ENCODE peak calls at places on chromosome X, in ten cellular contexts. S is HCT116, Z is esophagus squamous epithelium, P is A549, O is right lobe of liver, N is GM20000, M is GM12865, L is GM13977, B is cardiac muscle cell, H is astrocyte of the spinal cord. X is an unnamed sample.

GRCh38 chrX:34848281-34848680 is 94.3 kb upstream of the FAM47B start:
- DNase-seq in L (no peak), M (no peak), S (no peak), P (no peak), O (no peak), Z (no peak), B (no peak), N (no peak), H (peak), X (no peak)

GRCh38 chrX:122434942-122435341 is 749.1 kb upstream of the GRIA3 start:
- DNase-seq in L (no peak), H (no peak), P (no peak), B (no peak), Z (no peak), M (no peak), O (no peak), S (no peak), N (no peak), X (no peak)

GRCh38 chrX:10173331-10173900 is 16.6 kb downstream of the CLCN4 start:
- DNase-seq in Z (no peak), S (no peak), H (peak), B (peak), P (no peak), O (peak), L (no peak), M (no peak), N (no peak), X (no peak)

GRCh38 chrX:125132274-125132673 is 187.4 kb upstream of the TEX13C start:
- DNase-seq in N (no peak), O (no peak), S (no peak), H (no peak), Z (no peak), M (peak), P (peak), B (no peak), L (peak), X (peak)

GRCh38 chrX:136551410-136551809 is 19.4 kb downstream of the VGLL1 start:
- DNase-seq in B (no peak), H (no peak), P (no peak), O (no peak), N (no peak), S (no peak), Z (no peak), L (no peak), M (no peak), X (no peak)

GRCh38 chrX:9905288-9905687 is 61.9 kb upstream of the CLDN34 start:
- DNase-seq in P (no peak), B (no peak), H (peak), M (no peak), S (no peak), Z (no peak), N (no peak), O (no peak), L (no peak), X (no peak)

GRCh38 chrX:12471061-12471460 is 320.2 kb upstream of the PRPS2 start:
- DNase-seq in H (no peak), B (no peak), M (no peak), N (no peak), P (no peak), S (no peak), Z (no peak), L (no peak), O (no peak), X (no peak)

GRCh38 chrX:103846395-103846794 is 14.3 kb upstream of the RAB9B start:
- DNase-seq in O (no peak), Z (no peak), B (no peak), H (no peak), L (no peak), M (no peak), N (no peak), S (no peak), P (no peak), X (no peak)

GRCh38 chrX:115972717-115973116 is 197.8 kb upstream of the AGTR2 start:
- DNase-seq in P (no peak), L (no peak), H (no peak), B (peak), Z (no peak), M (no peak), O (no peak), N (no peak), S (no peak), X (no peak)

GRCh38 chrX:8879750-8880149 is 78.6 kb upstream of the FAM9A start:
- DNase-seq in P (peak), M (peak), L (peak), S (no peak), N (no peak), O (no peak), B (no peak), H (no peak), Z (no peak), X (peak)
- TF ChIP-seq CTCF in P (peak), M (peak), L (peak), S (peak), N (peak), O (peak), B (peak), H (peak), Z (peak), X (peak)

GRCh38 chrX:81414630-81415029 is 212.7 kb downstream of the SH3BGRL start:
- DNase-seq in M (no peak), Z (no peak), B (no peak), P (no peak), L (no peak), H (peak), O (no peak), S (no peak), N (no peak), X (no peak)
- TF ChIP-seq CTCF in M (no peak), Z (no peak), B (no peak), P (peak), L (no peak), H (no peak), O (peak), S (no peak), N (no peak), X (peak)

GRCh38 chrX:149903889-149904748 is 23.1 kb downstream of the MAGEA8 start:
- DNase-seq in L (no peak), Z (no peak), M (peak), N (no peak), O (no peak), H (peak), P (peak), S (no peak), B (no peak), X (no peak)
- TF ChIP-seq CTCF in L (no peak), Z (no peak), M (no peak), N (no peak), O (peak), H (peak), P (no peak), S (peak), B (peak), X (no peak)

GRCh38 chrX:21837056-21837455 is 2.4 kb upstream of the MBTPS2 start:
- DNase-seq in O (no peak), M (no peak), S (no peak), Z (no peak), N (no peak), B (no peak), L (no peak), P (no peak), H (no peak), X (no peak)

GRCh38 chrX:21840199-21840557 is 761 bp downstream of the MBTPS2 start:
- DNase-seq in N (no peak), Z (no peak), H (peak), B (no peak), O (no peak), M (peak), P (no peak), S (no peak), L (no peak), X (peak)

GRCh38 chrX:21843179-21843578 is 3.8 kb downstream of the MBTPS2 start:
- DNase-seq in S (no peak), Z (no peak), H (no peak), P (peak), O (no peak), L (no peak), M (no peak), N (no peak), B (no peak), X (no peak)

GRCh38 chrX:21838937-21839333 is 482 bp upstream of the MBTPS2 start:
- DNase-seq in S (no peak), Z (no peak), L (no peak), N (no peak), B (no peak), M (peak), P (peak), O (no peak), H (no peak), X (no peak)

GRCh38 chrX:21839334-21840198 is at the start of gene MBTPS2:
- DNase-seq in Z (peak), M (peak), L (peak), O (peak), S (peak), B (peak), N (peak), H (peak), P (peak), X (peak)
- TF ChIP-seq CTCF in Z (no peak), M (peak), L (peak), O (no peak), S (no peak), B (no peak), N (peak), H (peak), P (no peak), X (no peak)

GRCh38 chrX:21756785-21757529 is 959 bp downstream of the SMPX start:
- DNase-seq in M (no peak), O (no peak), B (peak), H (no peak), P (no peak), L (no peak), Z (no peak), N (no peak), S (no peak), X (no peak)

GRCh38 chrX:21757960-21758359 is at the start of gene SMPX:
- DNase-seq in B (peak), H (no peak), N (no peak), S (no peak), M (no peak), Z (no peak), O (no peak), P (no peak), L (no peak), X (no peak)

GRCh38 chrX:21764043-21764442 is 6.1 kb upstream of the SMPX start:
- DNase-seq in B (no peak), O (no peak), S (no peak), H (no peak), N (no peak), L (no peak), P (peak), M (no peak), Z (no peak), X (no peak)

DNA sequence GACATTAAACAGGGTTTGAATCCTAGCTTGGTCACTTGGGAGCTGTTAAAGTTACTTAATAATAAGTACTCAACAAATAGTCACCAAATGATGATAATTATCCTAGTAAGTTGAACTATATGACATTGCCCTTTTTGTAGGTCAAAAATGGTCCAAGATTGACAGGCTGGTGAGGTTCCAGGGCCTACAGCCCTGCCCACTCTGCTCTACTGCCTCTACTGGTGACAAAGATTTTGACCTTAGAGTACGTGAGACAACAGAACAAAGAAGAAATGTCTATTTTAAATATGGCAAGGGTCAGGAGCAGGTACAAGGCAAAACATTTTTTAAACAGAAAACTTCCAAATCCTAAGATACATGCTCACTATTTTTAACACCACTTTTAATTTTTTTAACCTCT is 572 bp upstream of the SMPX start:
- DNase-seq in Z (no peak), S (no peak), N (no peak), P (no peak), M (no peak), L (no peak), O (no peak), H (no peak), B (peak), X (no peak)
- TF ChIP-seq CTCF in Z (no peak), S (peak), N (no peak), P (no peak), M (no peak), L (no peak), O (no peak), H (no peak), B (no peak), X (no peak)

DNA sequence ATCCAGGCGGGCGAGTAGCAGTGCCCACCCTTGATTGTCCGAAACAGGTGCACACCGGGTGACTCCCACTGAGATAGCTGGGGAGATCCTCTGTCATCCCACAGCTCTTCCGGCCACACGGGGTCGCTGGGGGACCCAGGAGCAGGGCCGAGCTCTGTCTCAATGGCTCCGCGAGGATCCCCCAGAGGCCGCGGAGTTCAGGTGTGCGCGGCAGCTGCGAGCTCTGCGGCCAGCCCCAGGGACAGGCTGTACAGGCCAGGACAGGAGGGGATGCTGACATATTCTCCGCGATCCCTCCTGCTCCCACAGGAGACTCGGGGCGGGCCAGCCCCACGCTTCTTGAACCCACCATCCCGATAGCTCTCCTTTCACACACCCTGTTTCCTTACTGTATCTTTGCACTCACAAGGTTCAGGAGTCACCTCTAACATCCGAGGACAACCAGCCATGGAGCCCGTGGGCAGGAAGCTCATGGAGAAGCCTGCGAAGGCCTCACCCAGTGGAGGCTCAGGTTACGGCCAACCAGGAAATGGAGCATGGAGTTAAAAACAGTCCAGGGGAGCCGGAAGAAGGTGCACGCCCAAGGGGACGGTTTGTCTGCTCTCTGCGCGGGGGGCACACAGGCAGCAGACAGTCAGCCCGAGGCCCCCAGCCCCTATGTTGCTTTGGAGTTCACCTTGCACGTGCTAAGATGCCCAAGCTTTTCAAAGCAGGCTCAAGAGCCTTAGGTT is 77.9 kb upstream of the AMELX start:
- DNase-seq in M (peak), Z (no peak), S (no peak), O (no peak), N (no peak), H (no peak), P (no peak), B (no peak), L (peak), X (no peak)
- TF ChIP-seq CTCF in M (no peak), Z (no peak), S (no peak), O (no peak), N (no peak), H (no peak), P (no peak), B (no peak), L (peak), X (no peak)